ENCODE peak calls at places on chromosome 2, in four cellular contexts. One of them, this sample, is unnamed.

GRCh38 chr2:75596784-75597183 is 36.0 kb upstream of the EVA1A start:
- DNase-seq in AG09309: no peak
- DNase-seq in lower lobe of right lung: no peak
- DNase-seq in GM10248: no peak
- DNase-seq in this sample: peak; percentile 60

GRCh38 chr2:24961903-24962302 is 9.9 kb downstream of the DNAJC27 start:
- DNase-seq in AG09309: no peak
- DNase-seq in lower lobe of right lung: no peak
- DNase-seq in GM10248: no peak
- DNase-seq in this sample: no peak

GRCh38 chr2:106868199-106868598 is 17.8 kb downstream of the ST6GAL2 start:
- DNase-seq in AG09309: no peak
- DNase-seq in lower lobe of right lung: no peak
- DNase-seq in GM10248: no peak
- DNase-seq in this sample: peak; percentile 9

GRCh38 chr2:75224636-75225094 is 25.3 kb upstream of the TACR1 start:
- DNase-seq in GM10248: no peak
- DNase-seq in lower lobe of right lung: no peak
- DNase-seq in AG09309: no peak
- DNase-seq in this sample: no peak

GRCh38 chr2:71927757-71928715 is 219.6 kb downstream of the CYP26B1 start:
- DNase-seq in lower lobe of right lung: no peak
- DNase-seq in GM10248: peak; percentile 7
- DNase-seq in AG09309: no peak
- DNase-seq in this sample: no peak

GRCh38 chr2:43370146-43370545 is 143.7 kb upstream of the ZFP36L2 start:
- DNase-seq in lower lobe of right lung: no peak
- DNase-seq in AG09309: no peak
- DNase-seq in GM10248: no peak
- DNase-seq in this sample: peak; percentile 64

GRCh38 chr2:164690361-164690760 is 69.1 kb upstream of the GRB14 start:
- DNase-seq in lower lobe of right lung: no peak
- DNase-seq in AG09309: no peak
- DNase-seq in GM10248: no peak
- DNase-seq in this sample: no peak

GRCh38 chr2:217010173-217010572 is 150.3 kb upstream of the TNP1 start:
- DNase-seq in lower lobe of right lung: no peak
- DNase-seq in AG09309: no peak
- DNase-seq in GM10248: no peak
- DNase-seq in this sample: no peak

GRCh38 chr2:222050981-222051380 is 247.8 kb downstream of the PAX3 start:
- DNase-seq in lower lobe of right lung: no peak
- DNase-seq in AG09309: no peak
- DNase-seq in GM10248: no peak
- DNase-seq in this sample: no peak

GRCh38 chr2:55164534-55165104 is 67.5 kb downstream of the CLHC1 start:
- DNase-seq in GM10248: no peak
- DNase-seq in AG09309: no peak
- DNase-seq in lower lobe of right lung: no peak
- DNase-seq in this sample: no peak

GRCh38 chr2:19041773-19042172 is 316.6 kb downstream of the OSR1 start:
- DNase-seq in lower lobe of right lung: no peak
- DNase-seq in AG09309: no peak
- DNase-seq in GM10248: no peak
- DNase-seq in this sample: no peak

GRCh38 chr2:168669151-168669550 is 133.3 kb upstream of the NOSTRIN start:
- DNase-seq in AG09309: no peak
- DNase-seq in GM10248: no peak
- DNase-seq in lower lobe of right lung: no peak
- DNase-seq in this sample: no peak

GRCh38 chr2:205660521-205661124 is 21.7 kb upstream of the NRP2 start:
- DNase-seq in GM10248: peak; percentile 31
- DNase-seq in AG09309: peak; percentile 89
- DNase-seq in lower lobe of right lung: no peak
- DNase-seq in this sample: peak; percentile 25

GRCh38 chr2:52034706-52035105 is 1002.8 kb upstream of the NRXN1 start:
- DNase-seq in lower lobe of right lung: no peak
- DNase-seq in GM10248: no peak
- DNase-seq in AG09309: no peak
- DNase-seq in this sample: no peak

GRCh38 chr2:215876139-215876936 is 137.0 kb downstream of the MREG start:
- DNase-seq in lower lobe of right lung: no peak
- DNase-seq in GM10248: no peak
- DNase-seq in AG09309: no peak
- DNase-seq in this sample: no peak

GRCh38 chr2:226721541-226721940 is 78.1 kb downstream of the IRS1 start:
- DNase-seq in AG09309: no peak
- DNase-seq in lower lobe of right lung: no peak
- DNase-seq in GM10248: no peak
- DNase-seq in this sample: no peak

GRCh38 chr2:48941908-48942307 is 186.4 kb upstream of the LHCGR start:
- DNase-seq in lower lobe of right lung: no peak
- DNase-seq in AG09309: no peak
- DNase-seq in GM10248: no peak
- DNase-seq in this sample: no peak

GRCh38 chr2:190714958-190715357 is 66.1 kb downstream of the NAB1 start:
- DNase-seq in lower lobe of right lung: no peak
- DNase-seq in GM10248: no peak
- DNase-seq in AG09309: no peak
- DNase-seq in this sample: peak; percentile 34

This sample was measured in ACHN.